ENCODE peak calls at places on chromosome 16, in eight cellular contexts. W, C, I, G, D, O, M and J are unnamed samples.

GRCh38 chr16:55048745-55049144 is 118.1 kb downstream of the IRX5 start:
- DNase-seq in M (no peak), O (no peak), G (no peak), W (no peak), I (no peak), D (no peak), C (no peak), J (no peak)

GRCh38 chr16:14310519-14310991 is 239.4 kb downstream of the MRTFB start:
- DNase-seq in G (no peak), M (no peak), C (no peak), O (no peak), W (no peak), D (no peak), I (no peak), J (peak; percentile 93)

GRCh38 chr16:70715113-70715711 is 29.4 kb upstream of the MTSS2 start:
- DNase-seq in I (no peak), C (peak; percentile 100), M (peak; percentile 100), D (peak; percentile 98), W (peak; percentile 90), G (no peak), O (no peak), J (peak; percentile 100)

GRCh38 chr16:72991645-72992044 is 56.3 kb downstream of the ZFHX3 start:
- DNase-seq in W (no peak), D (no peak), C (no peak), I (no peak), M (no peak), O (no peak), G (no peak), J (no peak)

GRCh38 chr16:85129846-85130706 is 17.8 kb upstream of the CIBAR2 start:
- DNase-seq in G (no peak), O (no peak), M (no peak), I (no peak), C (no peak), D (no peak), W (no peak), J (peak; percentile 71)

GRCh38 chr16:50305441-50306061 is 39.2 kb downstream of the ADCY7 start:
- DNase-seq in I (no peak), C (no peak), M (no peak), W (no peak), D (no peak), G (no peak), O (no peak), J (no peak)

GRCh38 chr16:84449156-84450140 is 55.0 kb downstream of the MEAK7 start:
- DNase-seq in C (no peak), M (no peak), G (no peak), D (no peak), W (no peak), O (no peak), I (no peak), J (no peak)

GRCh38 chr16:66474750-66475199 is 47.7 kb downstream of the BEAN1 start:
- DNase-seq in W (no peak), C (no peak), D (no peak), G (peak; percentile 25), I (peak; percentile 57), O (peak; percentile 46), M (no peak), J (peak; percentile 86)

GRCh38 chr16:1640261-1640956 is 28.2 kb downstream of the CRAMP1 start:
- DNase-seq in G (no peak), O (no peak), D (no peak), W (no peak), I (no peak), M (no peak), C (no peak), J (no peak)

GRCh38 chr16:83952587-83952939 is 477 bp upstream of the OSGIN1 start:
- DNase-seq in W (no peak), I (no peak), C (no peak), G (no peak), D (no peak), M (no peak), O (no peak), J (no peak)

GRCh38 chr16:73329363-73330306 is 281.7 kb upstream of the ZFHX3 start:
- DNase-seq in G (no peak), W (no peak), C (no peak), D (no peak), M (no peak), I (no peak), O (no peak), J (no peak)

GRCh38 chr16:46926470-46927225 is 42.5 kb downstream of the GPT2 start:
- DNase-seq in I (no peak), W (no peak), O (no peak), C (no peak), G (no peak), M (no peak), D (no peak), J (no peak)

GRCh38 chr16:10883004-10883403 is 6.0 kb downstream of the CIITA start:
- DNase-seq in I (no peak), O (no peak), G (no peak), W (no peak), M (no peak), D (no peak), C (no peak), J (no peak)

GRCh38 chr16:89921699-89922476 is 1.3 kb upstream of the TUBB3 start:
- DNase-seq in W (peak; percentile 73), M (peak; percentile 79), O (no peak), D (peak; percentile 87), C (peak; percentile 95), I (no peak), G (no peak), J (peak; percentile 91)

GRCh38 chr16:84228321-84228838 is 11.4 kb downstream of the KCNG4 start:
- DNase-seq in O (no peak), I (no peak), D (peak; percentile 83), W (peak; percentile 58), M (no peak), C (peak; percentile 89), G (no peak), J (peak; percentile 97)

GRCh38 chr16:75494696-75495601 is at the start of gene CHST6:
- DNase-seq in D (no peak), O (no peak), G (no peak), W (no peak), C (no peak), M (no peak), I (no peak), J (no peak)

GRCh38 chr16:81864646-81865382 is 85.7 kb downstream of the PLCG2 start:
- DNase-seq in G (no peak), I (no peak), M (no peak), O (no peak), D (no peak), C (no peak), W (no peak), J (no peak)

GRCh38 chr16:51419768-51420167 is 268.7 kb upstream of the SALL1 start:
- DNase-seq in O (no peak), M (no peak), W (no peak), C (no peak), I (no peak), D (no peak), G (no peak), J (no peak)

GRCh38 chr16:82660078-82660645 is 33.4 kb downstream of the CDH13 start:
- DNase-seq in C (no peak), M (no peak), I (peak; percentile 10), W (no peak), D (no peak), O (no peak), G (peak; percentile 37), J (peak; percentile 97)

GRCh38 chr16:56787185-56787584 is 57.3 kb downstream of the NUP93 start:
- DNase-seq in W (no peak), C (no peak), G (no peak), I (no peak), O (no peak), D (no peak), M (no peak), J (no peak)